ENCODE peak calls at places on chromosomes 6 and 20, in four cellular contexts. L, J, B and Z are unnamed samples.

GRCh38 chr6:111648100-111648499 is 42.4 kb upstream of the TRAF3IP2 start:
- DNase-seq in B (no peak), J (no peak), L (no peak), Z (no peak)

GRCh38 chr20:29873946-29874345 is 1383.5 kb upstream of the DEFB115 start:
- DNase-seq in L (no peak), J (peak), B (peak), Z (peak)

GRCh38 chr20:21509079-21509596 is 4.7 kb downstream of the NKX2-2 start:
- DNase-seq in L (no peak), B (no peak), J (no peak), Z (no peak)

GRCh38 chr20:63345328-63346100 is 15.6 kb downstream of the CHRNA4 start:
- DNase-seq in J (no peak), L (no peak), B (peak), Z (no peak)

GRCh38 chr6:87066449-87067288 is 28.2 kb downstream of the CGA start:
- DNase-seq in J (peak), B (peak), L (peak), Z (peak)

GRCh38 chr6:146871613-146872465 is 273.1 kb downstream of the ADGB start:
- DNase-seq in B (no peak), L (no peak), J (no peak), Z (no peak)

GRCh38 chr6:165605182-165605875 is 57.7 kb downstream of the PDE10A start:
- DNase-seq in J (no peak), B (no peak), L (no peak), Z (no peak)

GRCh38 chr6:2426561-2427340 is 181.3 kb upstream of the GMDS start:
- DNase-seq in J (no peak), L (no peak), B (peak), Z (no peak)

GRCh38 chr6:130978660-130979396 is 84.2 kb downstream of the EPB41L2 start:
- DNase-seq in L (no peak), B (no peak), J (no peak), Z (no peak)

GRCh38 chr6:158854214-158855101 is 35.3 kb upstream of the EZR start:
- DNase-seq in B (peak), J (peak), L (no peak), Z (no peak)